ENCODE peak calls at places on chromosomes 7 and 10, in five cellular contexts. Z is LNCaP clone FGC; B is activated CD4-positive, alpha-beta T cell treated with anti-CD3 and anti-CD28 coated beads for 48 hours; I is PC-9; D is mesothelial cell of epicardium. L is an unnamed sample.
A peak's percentile ranks its signal among the peaks of the same experiment; 100 is the strongest.

GRCh38 chr7:121187676-121188075 is 141.1 kb upstream of the WNT16 start:
- DNase-seq in B (no peak), D (no peak), Z (no peak), I (no peak), L (peak; percentile 49)

GRCh38 chr10:104688251-104688650 is 47.2 kb downstream of the SORCS3 start:
- DNase-seq in Z (no peak), I (no peak), B (no peak), D (no peak), L (no peak)

GRCh38 chr7:107501593-107501992 is 31.7 kb downstream of the GPR22 start:
- DNase-seq in I (no peak), D (no peak), Z (no peak), B (peak; percentile 25), L (no peak)

GRCh38 chr10:25954851-25955250 is 20.8 kb downstream of the MYO3A start:
- DNase-seq in B (no peak), I (no peak), Z (no peak), D (no peak), L (no peak)

GRCh38 chr7:91837397-91838070 is 43.0 kb downstream of the MTERF1 start:
- DNase-seq in I (no peak), Z (no peak), B (no peak), D (no peak), L (no peak)

GRCh38 chr10:66538908-66539307 is 386.9 kb upstream of the LRRTM3 start:
- DNase-seq in I (no peak), D (no peak), Z (no peak), B (no peak), L (no peak)

GRCh38 chr10:62893036-62893435 is 76.9 kb upstream of the EGR2 start:
- DNase-seq in B (no peak), I (no peak), Z (no peak), D (no peak), L (no peak)

GRCh38 chr10:50540069-50540825 is 83.5 kb downstream of the SGMS1 start:
- DNase-seq in B (peak; percentile 67), I (no peak), D (no peak), Z (no peak), L (no peak)

GRCh38 chr7:69781412-69781846 is 183.2 kb downstream of the AUTS2 start:
- DNase-seq in Z (peak; percentile 86), I (no peak), D (no peak), B (no peak), L (no peak)

GRCh38 chr7:50393547-50394252 is 56.5 kb downstream of the FIGNL1 start:
- DNase-seq in D (no peak), Z (no peak), I (no peak), B (peak; percentile 68), L (no peak)

GRCh38 chr7:74193054-74193453 is 16.8 kb upstream of the LAT2 start:
- DNase-seq in I (no peak), D (no peak), B (no peak), Z (no peak), L (no peak)

GRCh38 chr7:99615989-99616358 is 772 bp upstream of the ZSCAN25 start:
- DNase-seq in Z (no peak), I (no peak), B (no peak), D (no peak), L (no peak)

GRCh38 chr10:62437696-62438095 is 63.5 kb downstream of the ZNF365 start:
- DNase-seq in B (no peak), D (no peak), Z (peak; percentile 43), I (peak; percentile 67), L (peak; percentile 56)

GRCh38 chr7:124171068-124171467 is 138.2 kb upstream of the TMEM229A start:
- DNase-seq in I (no peak), D (no peak), Z (peak; percentile 7), B (no peak), L (no peak)

GRCh38 chr10:125928928-125929585 is 32.7 kb downstream of the FANK1 start:
- DNase-seq in D (no peak), Z (no peak), B (no peak), I (no peak), L (no peak)

GRCh38 chr10:88028072-88028471 is 164.6 kb downstream of the PTEN start:
- DNase-seq in I (no peak), Z (no peak), D (no peak), B (no peak), L (no peak)

GRCh38 chr10:4334853-4335252 is 491.2 kb upstream of the AKR1E2 start:
- DNase-seq in D (no peak), B (no peak), I (no peak), Z (no peak), L (no peak)

GRCh38 chr10:106582291-106582690 is 582.2 kb downstream of the SORCS1 start:
- DNase-seq in D (no peak), Z (no peak), B (no peak), I (no peak), L (no peak)

GRCh38 chr10:73552819-73553218 is 38.3 kb downstream of the USP54 start:
- DNase-seq in Z (no peak), B (no peak), D (no peak), I (no peak), L (no peak)

GRCh38 chr10:7121154-7121797 is 289.6 kb downstream of the SFMBT2 start:
- DNase-seq in Z (peak; percentile 35), D (peak; percentile 57), B (peak; percentile 79), I (no peak), L (no peak)

GRCh38 chr10:21172774-21173432 is 275.8 kb upstream of the NEBL start:
- DNase-seq in I (no peak), D (peak; percentile 48), Z (no peak), B (no peak), L (no peak)

GRCh38 chr7:93232673-93233018 is 480 bp downstream of the VPS50 start:
- DNase-seq in Z (no peak), I (no peak), B (no peak), D (no peak), L (no peak)

GRCh38 chr10:103789771-103790201 is 65.6 kb downstream of the SH3PXD2A start:
- DNase-seq in B (no peak), Z (no peak), D (no peak), I (peak; percentile 63), L (no peak)

GRCh38 chr7:159095979-159096411 is 48.7 kb downstream of the VIPR2 start:
- DNase-seq in B (no peak), I (no peak), Z (no peak), D (peak; percentile 24), L (no peak)

GRCh38 chr10:131174651-131175540 is 136.6 kb downstream of the TCERG1L start:
- DNase-seq in Z (no peak), D (peak; percentile 36), I (no peak), B (no peak), L (no peak)

GRCh38 chr10:21517983-21518628 is 7.4 kb downstream of the SKIDA1 start:
- DNase-seq in Z (no peak), D (no peak), I (peak; percentile 57), B (no peak), L (no peak)

GRCh38 chr7:94615641-94616040 is 40.3 kb downstream of the SGCE start:
- DNase-seq in D (no peak), Z (no peak), I (no peak), B (no peak), L (no peak)

GRCh38 chr7:121504478-121504877 is 108.4 kb upstream of the FAM3C start:
- DNase-seq in I (peak; percentile 42), B (no peak), D (no peak), Z (no peak), L (peak; percentile 39)

GRCh38 chr7:149161241-149161848 is 14.1 kb downstream of the ZNF398 start:
- DNase-seq in D (no peak), I (no peak), Z (no peak), B (peak; percentile 28), L (no peak)

GRCh38 chr7:78020131-78020873 is 221.7 kb downstream of the PHTF2 start:
- DNase-seq in I (peak; percentile 61), D (peak; percentile 45), B (peak; percentile 30), Z (peak; percentile 41), L (peak; percentile 59)

GRCh38 chr7:7812112-7812511 is 93.7 kb upstream of the RPA3 start:
- DNase-seq in D (no peak), Z (peak; percentile 54), B (no peak), I (peak; percentile 48), L (no peak)

GRCh38 chr7:1856161-1856965 is 186.3 kb downstream of the ELFN1 start:
- DNase-seq in I (no peak), Z (no peak), B (no peak), D (no peak), L (no peak)

GRCh38 chr7:150351587-150352194 is 10.3 kb upstream of the RARRES2 start:
- DNase-seq in Z (no peak), B (no peak), D (no peak), I (no peak), L (no peak)

L was measured in skeletal muscle cell.